ENCODE peak calls at places on chromosomes 4 and X, in four cellular contexts. U is A549, W is HepG2, T is K562. S is an unnamed sample.

GRCh38 chrX:104833401-104833800 is 267.4 kb downstream of the IL1RAPL2 start:
- DNase-seq in U (no peak), W (no peak), T (no peak), S (no peak)

GRCh38 chr4:185227131-185227551 is 17.7 kb downstream of the SNX25 start:
- DNase-seq in T (no peak), U (no peak), W (peak), S (peak)

GRCh38 chr4:125433453-125433852 is 118.7 kb downstream of the FAT4 start:
- DNase-seq in U (no peak), T (no peak), W (no peak), S (no peak)

GRCh38 chr4:185282968-185283367 is 73.6 kb downstream of the SNX25 start:
- DNase-seq in W (no peak), T (no peak), U (peak), S (no peak)

GRCh38 chr4:48093949-48094550 is 40.0 kb downstream of the TXK start:
- DNase-seq in U (peak), W (no peak), T (no peak), S (peak)

GRCh38 chrX:15616531-15616930 is 15.8 kb upstream of the ACE2 start:
- DNase-seq in W (no peak), U (no peak), T (no peak), S (no peak)

GRCh38 chr4:4857809-4858508 is 1.5 kb upstream of the MSX1 start:
- DNase-seq in T (no peak), W (no peak), U (no peak), S (no peak)

GRCh38 chr4:1625600-1626138 is 58.4 kb downstream of the FAM53A start:
- DNase-seq in W (no peak), T (no peak), U (no peak), S (no peak)

GRCh38 chr4:4641661-4642180 is 99.9 kb upstream of the STX18 start:
- DNase-seq in T (no peak), W (peak), U (no peak), S (no peak)

GRCh38 chr4:40199999-40200880 is 3.4 kb downstream of the RHOH start:
- DNase-seq in T (no peak), U (no peak), W (no peak), S (no peak)

GRCh38 chrX:22320236-22320635 is 47.5 kb downstream of the CBLL2 start:
- DNase-seq in W (no peak), U (no peak), T (no peak), S (no peak)

GRCh38 chrX:101057095-101057714 is 5.3 kb upstream of the TRMT2B start:
- DNase-seq in U (no peak), T (no peak), W (no peak), S (no peak)

GRCh38 chr4:152896819-152897218 is 39.3 kb upstream of the FHDC1 start:
- DNase-seq in T (no peak), U (no peak), W (no peak), S (no peak)

GRCh38 chrX:132986556-132986955 is 28.1 kb upstream of the HS6ST2 start:
- DNase-seq in W (no peak), T (no peak), U (no peak), S (no peak)

GRCh38 chrX:9465380-9466114 is 689 bp downstream of the TBL1X start:
- DNase-seq in T (peak), U (peak), W (no peak), S (no peak)

GRCh38 chr4:71254451-71255012 is 84.3 kb upstream of the SLC4A4 start:
- DNase-seq in W (no peak), T (no peak), U (no peak), S (no peak)

GRCh38 chr4:40186665-40187014 is 10.2 kb upstream of the RHOH start:
- DNase-seq in W (no peak), U (no peak), T (no peak), S (no peak)

GRCh38 chr4:111778543-111778942 is 366.7 kb upstream of the FAM241A start:
- DNase-seq in U (no peak), T (no peak), W (no peak), S (no peak)

GRCh38 chrX:110021180-110022022 is 18.5 kb downstream of the TMEM164 start:
- DNase-seq in T (no peak), U (no peak), W (no peak), S (no peak)

GRCh38 chr4:125440814-125441213 is 126.1 kb downstream of the FAT4 start:
- DNase-seq in U (no peak), W (no peak), T (no peak), S (no peak)

GRCh38 chr4:84235545-84235944 is 263.5 kb downstream of the NKX6-1 start:
- DNase-seq in T (no peak), U (no peak), W (no peak), S (no peak)

GRCh38 chr4:15162465-15163283 is 160.4 kb downstream of the CPEB2 start:
- DNase-seq in T (no peak), W (peak), U (no peak), S (no peak)

GRCh38 chrX:112694062-112694461 is 14.3 kb upstream of the LHFPL1 start:
- DNase-seq in T (no peak), W (no peak), U (no peak), S (no peak)

GRCh38 chr4:103204114-103204513 is 6.0 kb upstream of the CENPE start:
- DNase-seq in T (no peak), W (peak), U (no peak), S (no peak)

GRCh38 chrX:68492583-68492982 is 6.3 kb upstream of the YIPF6 start:
- DNase-seq in T (no peak), W (no peak), U (no peak), S (no peak)

GRCh38 chr4:72326692-72327632 is 242.1 kb downstream of the ADAMTS3 start:
- DNase-seq in W (peak), U (peak), T (no peak), S (no peak)

GRCh38 chr4:150280081-150280950 is 202.1 kb downstream of the DCLK2 start:
- DNase-seq in T (no peak), U (no peak), W (no peak), S (no peak)

GRCh38 chrX:150569155-150569477 is 695 bp downstream of the MTM1 start:
- DNase-seq in W (no peak), T (no peak), U (no peak), S (no peak)

GRCh38 chr4:145881991-145882390 is 56.6 kb downstream of the ZNF827 start:
- DNase-seq in U (no peak), W (no peak), T (no peak), S (no peak)

GRCh38 chr4:111748157-111748556 is 397.1 kb upstream of the FAM241A start:
- DNase-seq in U (no peak), T (no peak), W (no peak), S (peak)

GRCh38 chrX:1649623-1650022 is 34.8 kb downstream of the ASMT start:
- DNase-seq in T (no peak), U (no peak), W (no peak), S (peak)

GRCh38 chrX:103101280-103102042 is 8.5 kb upstream of the NXF3 start:
- DNase-seq in U (no peak), W (peak), T (peak), S (no peak)

GRCh38 chrX:111199505-111199904 is 70.8 kb downstream of the CAPN6 start:
- DNase-seq in W (no peak), U (no peak), T (no peak), S (no peak)

GRCh38 chr4:145735330-145735638 is 55.3 kb downstream of the C4orf51 start:
- DNase-seq in U (peak), T (no peak), W (peak), S (no peak)

GRCh38 chr4:88697113-88697512 is 516 bp downstream of the NAP1L5 start:
- DNase-seq in W (no peak), T (no peak), U (no peak), S (no peak)

GRCh38 chr4:2478220-2478619 is 9.3 kb downstream of the RNF4 start:
- DNase-seq in T (no peak), U (no peak), W (no peak), S (no peak)

GRCh38 chr4:8274066-8274652 is 4.6 kb downstream of the HTRA3 start:
- DNase-seq in T (no peak), U (no peak), W (no peak), S (no peak)

GRCh38 chr4:8272472-8273428 is 3.2 kb downstream of the HTRA3 start:
- DNase-seq in U (no peak), T (no peak), W (no peak), S (no peak)

GRCh38 chr4:8274772-8275241 is 5.3 kb downstream of the HTRA3 start:
- DNase-seq in U (no peak), T (no peak), W (no peak), S (no peak)

GRCh38 chr4:8271821-8272220 is 2.3 kb downstream of the HTRA3 start:
- DNase-seq in U (no peak), T (no peak), W (no peak), S (no peak)

DNA sequence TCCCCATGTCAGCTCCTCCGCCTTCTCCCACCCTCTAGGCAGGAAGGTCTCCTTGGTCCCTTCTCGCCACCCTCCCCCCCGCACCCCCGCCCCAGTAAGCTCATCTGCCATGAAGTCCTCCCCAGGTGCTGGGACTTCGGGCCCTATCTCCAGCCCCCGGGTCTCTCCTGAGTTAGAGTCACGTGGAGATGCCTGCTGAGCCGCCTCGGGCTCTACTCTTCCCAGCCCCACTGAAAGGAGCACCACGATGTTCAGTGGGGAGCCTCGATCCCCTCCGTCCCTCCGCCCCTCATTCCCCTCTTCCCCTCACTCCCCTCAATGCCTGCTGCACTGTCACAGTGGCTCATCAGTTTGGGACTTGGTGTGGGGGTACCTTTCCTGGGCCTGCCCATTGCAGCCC is 3.9 kb downstream of the HTRA3 start:
- DNase-seq in U (no peak), W (no peak), T (no peak), S (no peak)
- H3K4me3 ChIP-seq in U (no peak), W (no peak), T (no peak), S (no peak)

GRCh38 chrX:125289920-125290319 is 29.8 kb upstream of the TEX13C start:
- DNase-seq in T (no peak), U (no peak), W (no peak), S (no peak)

GRCh38 chrX:125291124-125291523 is 28.5 kb upstream of the TEX13C start:
- DNase-seq in W (no peak), T (no peak), U (no peak), S (no peak)

GRCh38 chrX:125293792-125294780 is 25.6 kb upstream of the TEX13C start:
- DNase-seq in T (no peak), W (no peak), U (no peak), S (no peak)

GRCh38 chrX:125298871-125299270 is 20.8 kb upstream of the TEX13C start:
- DNase-seq in U (no peak), W (no peak), T (no peak), S (no peak)

GRCh38 chrX:125295337-125295736 is 24.3 kb upstream of the TEX13C start:
- DNase-seq in W (no peak), U (no peak), T (no peak), S (no peak)
- TF ChIP-seq PHF8 in W (no peak), U (no peak), T (no peak), S (no peak)

DNA sequence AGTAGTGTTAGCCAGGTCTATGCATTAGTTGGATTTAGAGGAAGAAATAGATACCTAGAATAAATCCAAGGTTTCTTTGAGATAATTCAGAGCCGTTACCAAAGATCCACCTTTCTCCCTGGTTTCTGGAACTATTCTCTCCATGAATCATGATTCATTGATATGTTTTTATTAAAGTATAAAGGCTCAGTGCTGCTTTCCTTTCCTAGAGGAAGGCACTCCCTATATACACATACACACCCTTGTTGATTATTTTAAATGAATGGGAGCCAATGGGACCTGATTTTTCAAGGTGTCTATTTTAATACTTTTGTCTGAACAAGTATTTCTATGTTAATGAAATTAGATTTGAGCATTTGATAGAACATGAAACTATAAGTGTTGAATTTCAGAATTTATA is 146.8 kb upstream of the SPRY1 start:
- DNase-seq in W (no peak), T (no peak), U (no peak), S (no peak)
- H3K4me3 ChIP-seq in W (no peak), T (no peak), U (no peak), S (no peak)

DNA sequence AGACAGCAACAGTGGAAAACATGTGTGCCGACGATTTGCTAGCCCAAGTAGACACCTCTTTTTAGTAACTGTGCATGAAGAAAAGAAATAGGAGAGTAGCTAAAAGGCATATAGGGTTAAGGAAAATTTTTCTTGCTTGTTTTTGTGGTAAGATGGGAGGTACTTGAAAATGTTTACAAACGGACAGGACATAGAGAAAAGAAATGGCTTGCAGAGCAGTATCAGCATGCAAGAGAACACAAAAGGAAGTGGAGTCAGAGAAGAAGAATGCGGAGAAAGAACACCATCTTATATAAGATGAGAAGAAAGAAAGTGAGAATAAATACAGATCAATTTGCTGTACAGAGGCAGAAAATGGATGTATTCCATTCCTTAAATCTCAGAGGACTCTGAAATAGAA is 263.7 kb upstream of the ETNPPL start:
- DNase-seq in W (no peak), T (no peak), U (no peak), S (no peak)
- TF ChIP-seq PHF8 in W (no peak), T (no peak), U (no peak), S (no peak)

GRCh38 chr4:159175989-159176375 is 73.1 kb downstream of the RAPGEF2 start:
- DNase-seq in W (no peak), U (no peak), T (no peak), S (no peak)
- H3K4me3 ChIP-seq in W (peak), U (peak), T (no peak), S (no peak)

GRCh38 chrX:19636989-19637388 is 121.7 kb upstream of the MAP3K15 start:
- DNase-seq in U (no peak), W (no peak), T (no peak), S (no peak)

GRCh38 chrX:19640693-19641374 is 125.5 kb upstream of the MAP3K15 start:
- DNase-seq in U (no peak), T (no peak), W (no peak), S (no peak)

GRCh38 chrX:19642517-19643109 is 127.3 kb upstream of the MAP3K15 start:
- DNase-seq in U (no peak), T (no peak), W (no peak), S (no peak)

GRCh38 chrX:19640063-19640462 is 124.8 kb upstream of the MAP3K15 start:
- DNase-seq in T (no peak), U (no peak), W (no peak), S (no peak)

GRCh38 chrX:19638968-19639539 is 123.7 kb upstream of the MAP3K15 start:
- DNase-seq in U (no peak), T (no peak), W (no peak), S (no peak)
- TF ChIP-seq PHF8 in U (no peak), T (no peak), W (no peak), S (no peak)

GRCh38 chrX:40084471-40084870 is 13.3 kb downstream of the BCOR start:
- DNase-seq in T (no peak), U (no peak), W (no peak), S (no peak)
- H3K4me3 ChIP-seq in T (peak), U (no peak), W (peak), S (no peak)

GRCh38 chrX:24619647-24620046 is 27.5 kb downstream of the PCYT1B start:
- DNase-seq in W (peak), U (no peak), T (no peak), S (no peak)
- TF ChIP-seq PHF8 in W (no peak), U (no peak), T (no peak), S (no peak)

GRCh38 chr4:94409947-94410346 is 41.8 kb upstream of the PDLIM5 start:
- DNase-seq in W (no peak), T (no peak), U (no peak), S (no peak)
- H3K4me3 ChIP-seq in W (no peak), T (no peak), U (no peak), S (no peak)

GRCh38 chr4:173235050-173235449 is 66.4 kb downstream of the GALNT7 start:
- DNase-seq in T (no peak), W (no peak), U (no peak), S (no peak)
- TF ChIP-seq PHF8 in T (no peak), W (no peak), U (no peak), S (no peak)

S was measured in H1.